ENCODE peak calls at places on chromosomes 11 and 22, in seven cellular contexts. One of them, this sample, is unnamed.

GRCh38 chr11:132744771-132745170 is 787.5 kb downstream of the OPCML start:
- DNase-seq in K562: no peak
- DNase-seq in HCT116: no peak
- DNase-seq in H1: no peak
- DNase-seq in SK-N-SH: no peak
- DNase-seq in HepG2: no peak
- DNase-seq in GM12878: no peak
- DNase-seq in this sample: no peak

GRCh38 chr11:128902515-128903066 is 11.4 kb downstream of the KCNJ5 start:
- DNase-seq in K562: no peak
- DNase-seq in HCT116: no peak
- DNase-seq in H1: peak; percentile 56
- DNase-seq in SK-N-SH: no peak
- DNase-seq in HepG2: no peak
- DNase-seq in GM12878: no peak
- DNase-seq in this sample: no peak

GRCh38 chr11:45275823-45276222 is 10.3 kb downstream of the SYT13 start:
- DNase-seq in K562: no peak
- DNase-seq in HCT116: no peak
- DNase-seq in H1: no peak
- DNase-seq in SK-N-SH: no peak
- DNase-seq in HepG2: no peak
- DNase-seq in GM12878: no peak
- DNase-seq in this sample: no peak

GRCh38 chr11:121716060-121716459 is 263.3 kb upstream of the SORL1-AS1 start:
- DNase-seq in K562: no peak
- DNase-seq in HCT116: no peak
- DNase-seq in H1: no peak
- DNase-seq in SK-N-SH: no peak
- DNase-seq in HepG2: no peak
- DNase-seq in GM12878: no peak
- DNase-seq in this sample: no peak

GRCh38 chr11:125956371-125956770 is 10.5 kb downstream of the VSIG10L2 start:
- DNase-seq in K562: no peak
- DNase-seq in HCT116: no peak
- DNase-seq in H1: no peak
- DNase-seq in SK-N-SH: no peak
- DNase-seq in HepG2: no peak
- DNase-seq in GM12878: no peak
- DNase-seq in this sample: no peak

GRCh38 chr11:36501236-36501635 is 8.8 kb downstream of the TRAF6 start:
- DNase-seq in K562: no peak
- DNase-seq in HCT116: no peak
- DNase-seq in H1: no peak
- DNase-seq in SK-N-SH: no peak
- DNase-seq in HepG2: no peak
- DNase-seq in GM12878: no peak
- DNase-seq in this sample: no peak

GRCh38 chr11:8863838-8864237 is 47.2 kb upstream of the AKIP1 start:
- DNase-seq in K562: no peak
- DNase-seq in HCT116: no peak
- DNase-seq in H1: no peak
- DNase-seq in SK-N-SH: no peak
- DNase-seq in HepG2: no peak
- DNase-seq in GM12878: no peak
- DNase-seq in this sample: no peak

GRCh38 chr22:35761037-35761436 is 43.4 kb downstream of the APOL5 start:
- DNase-seq in K562: no peak
- DNase-seq in HCT116: peak; percentile 8
- DNase-seq in H1: no peak
- DNase-seq in SK-N-SH: peak; percentile 49
- DNase-seq in HepG2: peak; percentile 20
- DNase-seq in GM12878: no peak
- DNase-seq in this sample: no peak

GRCh38 chr22:19109198-19110063 is 12.8 kb downstream of the DGCR2 start:
- DNase-seq in K562: no peak
- DNase-seq in HCT116: no peak
- DNase-seq in H1: no peak
- DNase-seq in SK-N-SH: no peak
- DNase-seq in HepG2: peak; percentile 79
- DNase-seq in GM12878: peak; percentile 55
- DNase-seq in this sample: no peak

GRCh38 chr11:100727410-100727809 is 40.3 kb downstream of the ARHGAP42 start:
- DNase-seq in K562: no peak
- DNase-seq in HCT116: no peak
- DNase-seq in H1: no peak
- DNase-seq in SK-N-SH: no peak
- DNase-seq in HepG2: no peak
- DNase-seq in GM12878: no peak
- DNase-seq in this sample: no peak

GRCh38 chr22:19289475-19290161 is 1.9 kb downstream of the CLTCL1 start:
- DNase-seq in K562: peak; percentile 47
- DNase-seq in HCT116: no peak
- DNase-seq in H1: no peak
- DNase-seq in SK-N-SH: no peak
- DNase-seq in HepG2: no peak
- DNase-seq in GM12878: no peak
- DNase-seq in this sample: no peak

GRCh38 chr22:38454361-38455062 is 487 bp downstream of the KCNJ4 start:
- DNase-seq in K562: peak; percentile 57
- DNase-seq in HCT116: no peak
- DNase-seq in H1: no peak
- DNase-seq in SK-N-SH: peak; percentile 54
- DNase-seq in HepG2: no peak
- DNase-seq in GM12878: no peak
- DNase-seq in this sample: no peak

GRCh38 chr11:33735426-33736147 is 636 bp downstream of the CD59 start:
- DNase-seq in K562: no peak
- DNase-seq in HCT116: no peak
- DNase-seq in H1: peak; percentile 54
- DNase-seq in SK-N-SH: peak; percentile 66
- DNase-seq in HepG2: peak; percentile 34
- DNase-seq in GM12878: peak; percentile 37
- DNase-seq in this sample: no peak

GRCh38 chr22:31106001-31106571 is 1.3 kb downstream of the SELENOM start:
- DNase-seq in K562: no peak
- DNase-seq in HCT116: no peak
- DNase-seq in H1: no peak
- DNase-seq in SK-N-SH: no peak
- DNase-seq in HepG2: no peak
- DNase-seq in GM12878: no peak
- DNase-seq in this sample: no peak

GRCh38 chr22:31103111-31103510 is 4.3 kb downstream of the SELENOM start:
- DNase-seq in K562: no peak
- DNase-seq in HCT116: no peak
- DNase-seq in H1: no peak
- DNase-seq in SK-N-SH: no peak
- DNase-seq in HepG2: no peak
- DNase-seq in GM12878: no peak
- DNase-seq in this sample: no peak

GRCh38 chr22:31103899-31104694 is 3.3 kb downstream of the SELENOM start:
- DNase-seq in K562: no peak
- DNase-seq in HCT116: no peak
- DNase-seq in H1: peak; percentile 49
- DNase-seq in SK-N-SH: no peak
- DNase-seq in HepG2: no peak
- DNase-seq in GM12878: no peak
- DNase-seq in this sample: no peak

GRCh38 chr22:31105282-31105929 is 2.0 kb downstream of the SELENOM start:
- DNase-seq in K562: no peak
- DNase-seq in HCT116: no peak
- DNase-seq in H1: no peak
- DNase-seq in SK-N-SH: no peak
- DNase-seq in HepG2: no peak
- DNase-seq in GM12878: no peak
- DNase-seq in this sample: no peak

DNA sequence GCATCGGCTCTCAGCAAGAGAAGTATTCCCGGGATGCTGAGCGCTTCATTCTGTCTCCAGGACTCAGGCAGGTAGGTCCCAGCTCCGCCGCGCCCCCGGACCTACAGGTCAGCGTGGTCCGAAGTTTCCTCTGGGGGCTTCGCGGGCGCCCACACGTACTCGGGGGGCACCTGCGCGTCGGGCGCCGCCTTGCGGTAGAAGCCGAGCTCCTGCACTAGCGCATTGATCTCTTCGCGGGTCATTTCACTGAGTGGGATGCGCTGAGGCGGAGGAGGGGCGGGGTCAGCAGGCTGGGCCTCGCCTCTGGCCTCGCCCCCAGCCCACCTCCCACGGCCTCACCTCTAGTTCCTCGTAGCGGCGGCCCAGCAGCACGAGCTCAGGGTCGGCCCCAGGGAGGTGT is 2.5 kb downstream of the SELENOM start:
- DNase-seq in K562: peak; percentile 40
- DNase-seq in HCT116: no peak
- DNase-seq in H1: peak; percentile 89
- DNase-seq in SK-N-SH: no peak
- DNase-seq in HepG2: no peak
- DNase-seq in GM12878: no peak
- DNase-seq in this sample: no peak
- TF ChIP-seq JUND in K562: no peak
- TF ChIP-seq JUND in HCT116: no peak
- TF ChIP-seq JUND in H1: no peak
- TF ChIP-seq JUND in SK-N-SH: no peak
- TF ChIP-seq JUND in HepG2: no peak
- TF ChIP-seq JUND in GM12878: no peak
- TF ChIP-seq JUND in this sample: no peak

GRCh38 chr11:10022764-10023163 is 271.3 kb downstream of the SBF2 start:
- DNase-seq in K562: no peak
- DNase-seq in HCT116: no peak
- DNase-seq in H1: no peak
- DNase-seq in SK-N-SH: no peak
- DNase-seq in HepG2: no peak
- DNase-seq in GM12878: no peak
- DNase-seq in this sample: no peak

GRCh38 chr11:10023202-10023601 is 270.8 kb downstream of the SBF2 start:
- DNase-seq in K562: no peak
- DNase-seq in HCT116: no peak
- DNase-seq in H1: no peak
- DNase-seq in SK-N-SH: no peak
- DNase-seq in HepG2: no peak
- DNase-seq in GM12878: no peak
- DNase-seq in this sample: no peak

GRCh38 chr11:10017050-10017449 is 277.0 kb downstream of the SBF2 start:
- DNase-seq in K562: no peak
- DNase-seq in HCT116: no peak
- DNase-seq in H1: no peak
- DNase-seq in SK-N-SH: no peak
- DNase-seq in HepG2: no peak
- DNase-seq in GM12878: no peak
- DNase-seq in this sample: no peak

GRCh38 chr11:10021563-10021962 is 272.5 kb downstream of the SBF2 start:
- DNase-seq in K562: no peak
- DNase-seq in HCT116: no peak
- DNase-seq in H1: no peak
- DNase-seq in SK-N-SH: peak; percentile 17
- DNase-seq in HepG2: peak; percentile 77
- DNase-seq in GM12878: no peak
- DNase-seq in this sample: no peak

GRCh38 chr11:10019906-10020682 is 273.9 kb downstream of the SBF2 start:
- DNase-seq in K562: no peak
- DNase-seq in HCT116: no peak
- DNase-seq in H1: no peak
- DNase-seq in SK-N-SH: no peak
- DNase-seq in HepG2: peak; percentile 7
- DNase-seq in GM12878: no peak
- DNase-seq in this sample: no peak
- TF ChIP-seq JUND in K562: no peak
- TF ChIP-seq JUND in HCT116: no peak
- TF ChIP-seq JUND in H1: no peak
- TF ChIP-seq JUND in SK-N-SH: no peak
- TF ChIP-seq JUND in HepG2: no peak
- TF ChIP-seq JUND in GM12878: no peak
- TF ChIP-seq JUND in this sample: no peak

GRCh38 chr11:68372625-68373024 is 60.2 kb downstream of the LRP5 start:
- DNase-seq in K562: no peak
- DNase-seq in HCT116: no peak
- DNase-seq in H1: no peak
- DNase-seq in SK-N-SH: no peak
- DNase-seq in HepG2: no peak
- DNase-seq in GM12878: no peak
- DNase-seq in this sample: no peak

GRCh38 chr11:68373189-68373809 is 60.9 kb downstream of the LRP5 start:
- DNase-seq in K562: no peak
- DNase-seq in HCT116: no peak
- DNase-seq in H1: no peak
- DNase-seq in SK-N-SH: peak; percentile 94
- DNase-seq in HepG2: no peak
- DNase-seq in GM12878: no peak
- DNase-seq in this sample: no peak

GRCh38 chr11:68375337-68375736 is 62.9 kb downstream of the LRP5 start:
- DNase-seq in K562: no peak
- DNase-seq in HCT116: no peak
- DNase-seq in H1: no peak
- DNase-seq in SK-N-SH: no peak
- DNase-seq in HepG2: no peak
- DNase-seq in GM12878: no peak
- DNase-seq in this sample: no peak

GRCh38 chr11:68374531-68374930 is 62.1 kb downstream of the LRP5 start:
- DNase-seq in K562: no peak
- DNase-seq in HCT116: no peak
- DNase-seq in H1: no peak
- DNase-seq in SK-N-SH: no peak
- DNase-seq in HepG2: no peak
- DNase-seq in GM12878: no peak
- DNase-seq in this sample: no peak

DNA sequence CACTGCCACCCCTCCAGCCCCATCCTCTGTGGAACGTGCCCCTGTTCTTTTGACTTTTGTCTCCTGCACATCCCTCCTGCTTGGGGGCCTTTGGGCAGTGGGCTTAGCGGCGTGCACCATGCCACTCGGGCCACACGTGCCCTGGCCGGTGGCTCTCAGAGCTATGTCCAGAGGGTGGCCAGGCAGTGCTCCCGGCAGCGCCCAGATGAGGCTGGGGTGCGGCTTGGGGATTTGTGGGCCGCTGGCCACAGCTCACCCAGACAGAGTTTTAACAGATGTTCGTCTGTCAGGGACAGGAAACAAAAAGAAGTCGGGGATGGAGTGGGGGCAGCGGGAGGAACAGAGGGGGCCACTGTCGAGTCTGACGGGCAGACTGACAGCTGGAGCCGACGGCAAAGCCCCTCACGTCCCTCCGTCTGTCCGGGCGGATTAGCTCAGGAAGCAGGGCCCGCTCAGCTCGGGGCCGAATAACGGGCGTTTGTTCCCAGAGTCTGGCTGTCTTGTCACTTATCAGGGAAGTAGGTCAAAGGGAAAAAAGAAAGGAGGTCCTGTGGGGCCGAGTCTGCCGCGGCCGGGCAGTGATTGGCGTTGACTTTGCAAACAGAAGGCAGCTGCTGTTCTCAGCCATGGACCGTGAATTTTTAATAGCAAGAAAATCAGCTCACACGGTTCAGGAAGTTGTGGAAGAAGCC is 61.6 kb downstream of the LRP5 start:
- DNase-seq in K562: no peak
- DNase-seq in HCT116: no peak
- DNase-seq in H1: no peak
- DNase-seq in SK-N-SH: peak; percentile 83
- DNase-seq in HepG2: peak; percentile 81
- DNase-seq in GM12878: no peak
- DNase-seq in this sample: no peak
- TF ChIP-seq JUND in K562: no peak
- TF ChIP-seq JUND in HCT116: no peak
- TF ChIP-seq JUND in H1: no peak
- TF ChIP-seq JUND in SK-N-SH: no peak
- TF ChIP-seq JUND in HepG2: no peak
- TF ChIP-seq JUND in GM12878: no peak
- TF ChIP-seq JUND in this sample: no peak

GRCh38 chr11:69920500-69921428 is 101.5 kb upstream of the FGF3 start:
- DNase-seq in K562: no peak
- DNase-seq in HCT116: no peak
- DNase-seq in H1: peak; percentile 45
- DNase-seq in SK-N-SH: no peak
- DNase-seq in HepG2: no peak
- DNase-seq in GM12878: no peak
- DNase-seq in this sample: no peak
- TF ChIP-seq JUND in K562: no peak
- TF ChIP-seq JUND in HCT116: no peak
- TF ChIP-seq JUND in H1: no peak
- TF ChIP-seq JUND in SK-N-SH: no peak
- TF ChIP-seq JUND in HepG2: no peak
- TF ChIP-seq JUND in GM12878: no peak
- TF ChIP-seq JUND in this sample: no peak